ENCODE peak calls at places on chromosomes 4 and X, in five cellular contexts. One of them, this sample, is unnamed.

GRCh38 chr4:87038837-87039715 is 104.3 kb downstream of the AFF1 start:
- DNase-seq in AG20443: peak
- DNase-seq in heart left ventricle: peak
- DNase-seq in ecto neural progenitor cell: peak
- DNase-seq in naive thymus-derived CD8-positive, alpha-beta T cell: no peak
- DNase-seq in this sample: no peak

GRCh38 chrX:121642415-121642814 is 595.0 kb downstream of the GLUD2 start:
- DNase-seq in heart left ventricle: no peak
- DNase-seq in AG20443: peak
- DNase-seq in naive thymus-derived CD8-positive, alpha-beta T cell: no peak
- DNase-seq in ecto neural progenitor cell: no peak
- DNase-seq in this sample: no peak

GRCh38 chr4:96742332-96743014 is 902.6 kb downstream of the PDHA2 start:
- DNase-seq in naive thymus-derived CD8-positive, alpha-beta T cell: no peak
- DNase-seq in ecto neural progenitor cell: no peak
- DNase-seq in AG20443: no peak
- DNase-seq in heart left ventricle: no peak
- DNase-seq in this sample: no peak

GRCh38 chr4:41365726-41366125 is 109.0 kb downstream of the UCHL1 start:
- DNase-seq in naive thymus-derived CD8-positive, alpha-beta T cell: no peak
- DNase-seq in AG20443: no peak
- DNase-seq in ecto neural progenitor cell: no peak
- DNase-seq in heart left ventricle: no peak
- DNase-seq in this sample: no peak

GRCh38 chr4:127604949-127605709 is 27.6 kb upstream of the INTU start:
- DNase-seq in ecto neural progenitor cell: no peak
- DNase-seq in heart left ventricle: no peak
- DNase-seq in AG20443: peak
- DNase-seq in naive thymus-derived CD8-positive, alpha-beta T cell: no peak
- DNase-seq in this sample: no peak

GRCh38 chr4:52976523-52977230 is 114.6 kb downstream of the RASL11B start:
- DNase-seq in heart left ventricle: no peak
- DNase-seq in AG20443: no peak
- DNase-seq in naive thymus-derived CD8-positive, alpha-beta T cell: no peak
- DNase-seq in ecto neural progenitor cell: no peak
- DNase-seq in this sample: no peak

GRCh38 chr4:45063166-45063565 is 336.8 kb upstream of the GNPDA2 start:
- DNase-seq in heart left ventricle: no peak
- DNase-seq in ecto neural progenitor cell: no peak
- DNase-seq in naive thymus-derived CD8-positive, alpha-beta T cell: no peak
- DNase-seq in AG20443: no peak
- DNase-seq in this sample: no peak

GRCh38 chrX:110698696-110699095 is 96.9 kb downstream of the CHRDL1 start:
- DNase-seq in ecto neural progenitor cell: no peak
- DNase-seq in heart left ventricle: no peak
- DNase-seq in naive thymus-derived CD8-positive, alpha-beta T cell: no peak
- DNase-seq in AG20443: no peak
- DNase-seq in this sample: no peak

GRCh38 chrX:7985568-7985967 is 58.4 kb upstream of the PNPLA4 start:
- DNase-seq in ecto neural progenitor cell: no peak
- DNase-seq in AG20443: no peak
- DNase-seq in heart left ventricle: no peak
- DNase-seq in naive thymus-derived CD8-positive, alpha-beta T cell: no peak
- DNase-seq in this sample: no peak

GRCh38 chr4:185020293-185020808 is 2.1 kb downstream of the HELT start:
- DNase-seq in ecto neural progenitor cell: peak
- DNase-seq in heart left ventricle: no peak
- DNase-seq in naive thymus-derived CD8-positive, alpha-beta T cell: no peak
- DNase-seq in AG20443: no peak
- DNase-seq in this sample: no peak

GRCh38 chr4:73853246-73853704 is at the start of gene PF4V1:
- DNase-seq in AG20443: peak
- DNase-seq in heart left ventricle: no peak
- DNase-seq in ecto neural progenitor cell: peak
- DNase-seq in naive thymus-derived CD8-positive, alpha-beta T cell: no peak
- DNase-seq in this sample: no peak

GRCh38 chr4:139458543-139458942 is 4.6 kb downstream of the RAB33B start:
- DNase-seq in AG20443: no peak
- DNase-seq in ecto neural progenitor cell: no peak
- DNase-seq in naive thymus-derived CD8-positive, alpha-beta T cell: no peak
- DNase-seq in heart left ventricle: no peak
- DNase-seq in this sample: no peak

GRCh38 chr4:113882668-113883067 is 96.8 kb downstream of the ARSJ start:
- DNase-seq in heart left ventricle: no peak
- DNase-seq in naive thymus-derived CD8-positive, alpha-beta T cell: no peak
- DNase-seq in ecto neural progenitor cell: no peak
- DNase-seq in AG20443: no peak
- DNase-seq in this sample: no peak

GRCh38 chrX:21838937-21839333 is 482 bp upstream of the MBTPS2 start:
- DNase-seq in ecto neural progenitor cell: no peak
- DNase-seq in heart left ventricle: no peak
- DNase-seq in naive thymus-derived CD8-positive, alpha-beta T cell: no peak
- DNase-seq in AG20443: no peak
- DNase-seq in this sample: no peak

GRCh38 chr4:173835863-173836262 is 305.8 kb upstream of the HAND2 start:
- DNase-seq in AG20443: peak
- DNase-seq in heart left ventricle: peak
- DNase-seq in ecto neural progenitor cell: peak
- DNase-seq in naive thymus-derived CD8-positive, alpha-beta T cell: no peak
- DNase-seq in this sample: no peak

GRCh38 chr4:117771647-117772337 is 262.5 kb upstream of the NDST3 start:
- DNase-seq in heart left ventricle: no peak
- DNase-seq in AG20443: no peak
- DNase-seq in naive thymus-derived CD8-positive, alpha-beta T cell: no peak
- DNase-seq in ecto neural progenitor cell: no peak
- DNase-seq in this sample: no peak

GRCh38 chr4:38310446-38311043 is 350.3 kb downstream of the PTTG2 start:
- DNase-seq in AG20443: no peak
- DNase-seq in naive thymus-derived CD8-positive, alpha-beta T cell: peak
- DNase-seq in ecto neural progenitor cell: no peak
- DNase-seq in heart left ventricle: no peak
- DNase-seq in this sample: peak

GRCh38 chrX:154505726-154506125 is 10.3 kb downstream of the FAM3A start:
- DNase-seq in AG20443: peak
- DNase-seq in heart left ventricle: no peak
- DNase-seq in naive thymus-derived CD8-positive, alpha-beta T cell: no peak
- DNase-seq in ecto neural progenitor cell: no peak
- DNase-seq in this sample: no peak

This sample was measured in CD4-positive, alpha-beta T cell.